ENCODE peak calls at places on chromosomes 4 and X, in eight cellular contexts. I is retina; Z is COR-L47; B is astrocyte of the spinal cord; A is stimulated activated CD8-positive, alpha-beta memory T cell treated with anti-CD3 and anti-CD28 coated beads, Interleukin-4, amount 100 ng/mL, for 24 hours; V is glutamatergic neuron; N is NCI-H82; L is sciatic nerve. Y is an unnamed sample.

GRCh38 chrX:11504234-11504633 is 161.5 kb downstream of the ARHGAP6 start:
- DNase-seq in Z (no peak), A (no peak), N (no peak), L (no peak), I (no peak), B (no peak), V (no peak), Y (no peak)

GRCh38 chr4:60605651-60606354 is 594.3 kb upstream of the ADGRL3 start:
- DNase-seq in B (peak), Z (peak), N (no peak), V (no peak), A (no peak), L (no peak), I (peak), Y (no peak)

GRCh38 chr4:42282081-42282901 is 115.0 kb upstream of the SHISA3 start:
- DNase-seq in A (no peak), N (peak), V (peak), I (peak), B (peak), L (peak), Z (peak), Y (peak)

GRCh38 chrX:24198101-24198500 is 48.6 kb downstream of the ZFX start:
- DNase-seq in L (no peak), A (no peak), I (no peak), B (no peak), N (no peak), Z (no peak), V (no peak), Y (no peak)

GRCh38 chrX:5907202-5907601 is 321.5 kb downstream of the NLGN4X start:
- DNase-seq in N (no peak), A (no peak), I (no peak), Z (no peak), V (no peak), B (no peak), L (no peak), Y (no peak)

GRCh38 chr4:2807571-2807970 is 14.7 kb downstream of the SH3BP2 start:
- DNase-seq in A (no peak), I (no peak), V (no peak), L (no peak), N (no peak), B (no peak), Z (no peak), Y (no peak)

GRCh38 chrX:44306336-44306735 is 37.1 kb downstream of the EFHC2 start:
- DNase-seq in I (no peak), V (no peak), N (no peak), L (no peak), A (no peak), Z (no peak), B (peak), Y (peak)

GRCh38 chrX:39536165-39536564 is 561.6 kb downstream of the BCOR start:
- DNase-seq in N (no peak), V (no peak), A (no peak), I (no peak), L (no peak), B (no peak), Z (no peak), Y (no peak)

GRCh38 chrX:16075087-16075486 is 48.3 kb upstream of the GRPR start:
- DNase-seq in I (no peak), N (no peak), Z (no peak), A (no peak), V (no peak), L (no peak), B (no peak), Y (no peak)

GRCh38 chrX:8629871-8630270 is 102.1 kb downstream of the ANOS1 start:
- DNase-seq in B (peak), I (no peak), L (no peak), N (no peak), A (no peak), V (no peak), Z (no peak), Y (no peak)

GRCh38 chrX:150051096-150051495 is 112.8 kb upstream of the EOLA2 start:
- DNase-seq in N (no peak), V (no peak), L (no peak), A (no peak), Z (no peak), B (no peak), I (no peak), Y (no peak)

GRCh38 chrX:132330156-132330729 is 111.0 kb upstream of the RAP2C start:
- DNase-seq in Z (no peak), I (no peak), A (no peak), N (no peak), V (no peak), L (no peak), B (no peak), Y (no peak)

GRCh38 chrX:44071070-44071645 is 98.0 kb upstream of the NDP start:
- DNase-seq in V (no peak), B (no peak), N (no peak), Z (no peak), A (no peak), L (no peak), I (no peak), Y (no peak)

GRCh38 chr4:41844327-41844726 is 90.9 kb upstream of the TMEM33 start:
- DNase-seq in Z (no peak), I (no peak), A (no peak), B (no peak), V (no peak), L (no peak), N (peak), Y (no peak)

GRCh38 chrX:48541140-48541814 is 1.8 kb downstream of the TBC1D25 start:
- DNase-seq in L (no peak), I (no peak), B (no peak), A (no peak), V (no peak), N (no peak), Z (no peak), Y (no peak)

GRCh38 chr4:10704050-10704810 is 19.7 kb upstream of the CLNK start:
- DNase-seq in N (no peak), B (peak), Z (no peak), A (no peak), I (no peak), L (no peak), V (no peak), Y (no peak)

GRCh38 chr4:78766026-78766425 is 10.1 kb upstream of the BMP2K start:
- DNase-seq in N (no peak), A (no peak), B (peak), I (no peak), L (no peak), V (no peak), Z (no peak), Y (no peak)

GRCh38 chrX:23786268-23786815 is 3.4 kb downstream of the SAT1 start:
- DNase-seq in V (no peak), B (peak), L (no peak), I (no peak), N (no peak), Z (no peak), A (no peak), Y (peak)

GRCh38 chr4:11439836-11440235 is 11.1 kb upstream of the HS3ST1 start:
- DNase-seq in Z (no peak), V (no peak), A (no peak), I (no peak), L (no peak), B (no peak), N (no peak), Y (no peak)

GRCh38 chr4:8340721-8341680 is 71.4 kb downstream of the HTRA3 start:
- DNase-seq in V (no peak), I (no peak), A (no peak), N (no peak), Z (no peak), L (peak), B (no peak), Y (no peak)

GRCh38 chr4:124111922-124112321 is 600.6 kb downstream of the ANKRD50 start:
- DNase-seq in B (peak), N (peak), L (no peak), V (no peak), A (no peak), Z (peak), I (peak), Y (peak)

GRCh38 chr4:38013461-38014366 is 53.5 kb downstream of the PTTG2 start:
- DNase-seq in Z (peak), N (no peak), V (no peak), B (peak), A (no peak), L (no peak), I (no peak), Y (no peak)

GRCh38 chr4:55397024-55397520 is 1.3 kb downstream of the TMEM165 start:
- DNase-seq in L (no peak), N (peak), I (peak), A (no peak), V (peak), B (peak), Z (no peak), Y (peak)

GRCh38 chr4:77149789-77150188 is 7.2 kb upstream of the CCNG2 start:
- DNase-seq in B (no peak), V (no peak), N (no peak), L (no peak), Z (no peak), A (no peak), I (no peak), Y (no peak)

GRCh38 chr4:157128395-157128794 is 52.4 kb downstream of the GLRB start:
- DNase-seq in B (peak), V (no peak), I (no peak), Z (peak), N (peak), A (no peak), L (no peak), Y (peak)

GRCh38 chr4:89904524-89904923 is 9.9 kb downstream of the MMRN1 start:
- DNase-seq in L (no peak), I (no peak), N (no peak), A (no peak), B (no peak), Z (no peak), V (no peak), Y (no peak)

GRCh38 chr4:119025440-119025839 is 110.2 kb upstream of the MYOZ2 start:
- DNase-seq in V (no peak), I (no peak), B (peak), Z (no peak), A (no peak), L (no peak), N (no peak), Y (peak)

GRCh38 chrX:132257116-132257515 is 37.9 kb upstream of the RAP2C start:
- DNase-seq in B (peak), A (no peak), L (no peak), Z (no peak), N (no peak), I (no peak), V (no peak), Y (no peak)

GRCh38 chrX:128518508-128518907 is 466.3 kb upstream of the ACTRT1 start:
- DNase-seq in L (no peak), I (peak), B (peak), N (peak), A (no peak), Z (peak), V (no peak), Y (peak)

GRCh38 chr4:38078590-38079381 is 118.6 kb downstream of the PTTG2 start:
- DNase-seq in N (no peak), L (no peak), V (no peak), I (no peak), A (no peak), B (peak), Z (no peak), Y (peak)

GRCh38 chr4:185679523-185679922 is 132.5 kb downstream of the SORBS2 start:
- DNase-seq in N (no peak), Z (no peak), A (no peak), V (no peak), B (no peak), L (no peak), I (no peak), Y (no peak)

GRCh38 chr4:103158760-103159159 is 39.4 kb downstream of the CENPE start:
- DNase-seq in L (no peak), V (no peak), B (no peak), A (no peak), Z (no peak), I (no peak), N (no peak), Y (no peak)

GRCh38 chr4:151356510-151356909 is 31.1 kb upstream of the SH3D19 start:
- DNase-seq in N (no peak), V (no peak), A (no peak), I (no peak), Z (no peak), B (peak), L (no peak), Y (no peak)

GRCh38 chr4:144709793-144710525 is 64.0 kb downstream of the HHIP start:
- DNase-seq in N (no peak), A (no peak), Z (peak), V (no peak), B (peak), I (no peak), L (no peak), Y (peak)

Y was measured in hepatocyte.